ENCODE peak calls at places on chromosomes 2 and 18, in nine cellular contexts. N, M, K, C, A, E, O, Q and I are unnamed samples.
A peak's percentile ranks its signal among the peaks of the same experiment; 100 is the strongest.

GRCh38 chr2:19863303-19864041 is 38.3 kb downstream of the TTC32 start:
- DNase-seq in N (peak; percentile 53), M (peak; percentile 63), K (peak; percentile 19), C (no peak), A (no peak), E (peak; percentile 25), O (peak; percentile 62), Q (peak; percentile 73), I (peak; percentile 82)

GRCh38 chr2:26347286-26347865 is 787 bp upstream of the ADGRF3 start:
- DNase-seq in N (no peak), M (no peak), K (no peak), C (no peak), A (no peak), E (no peak), O (no peak), Q (no peak), I (no peak)

GRCh38 chr2:125516496-125517109 is 1139.4 kb upstream of the GYPC start:
- DNase-seq in N (peak; percentile 44), M (no peak), K (no peak), C (no peak), A (no peak), E (no peak), O (peak; percentile 15), Q (peak; percentile 3), I (no peak)

GRCh38 chr2:173981520-173981919 is 16.3 kb upstream of the SP3 start:
- DNase-seq in N (no peak), M (no peak), K (no peak), C (no peak), A (no peak), E (no peak), O (no peak), Q (no peak), I (no peak)

GRCh38 chr2:157509755-157510154 is 65.9 kb upstream of the CYTIP start:
- DNase-seq in N (no peak), M (no peak), K (no peak), C (no peak), A (no peak), E (no peak), O (no peak), Q (no peak), I (no peak)

GRCh38 chr2:29215739-29216608 is 100.8 kb downstream of the CLIP4 start:
- DNase-seq in N (no peak), M (no peak), K (no peak), C (no peak), A (no peak), E (no peak), O (no peak), Q (no peak), I (no peak)

GRCh38 chr18:22952525-22952924 is 19.4 kb downstream of the RBBP8 start:
- DNase-seq in N (peak; percentile 64), M (no peak), K (no peak), C (no peak), A (no peak), E (no peak), O (no peak), Q (no peak), I (no peak)

GRCh38 chr2:189791338-189792042 is 7.2 kb downstream of the PMS1 start:
- DNase-seq in N (no peak), M (no peak), K (no peak), C (no peak), A (no peak), E (no peak), O (no peak), Q (no peak), I (no peak)

GRCh38 chr2:121579326-121579725 is 48.6 kb downstream of the RNU4ATAC start:
- DNase-seq in N (no peak), M (no peak), K (no peak), C (no peak), A (no peak), E (no peak), O (no peak), Q (no peak), I (no peak)

GRCh38 chr2:230347659-230348305 is 20.8 kb downstream of the SP140L start:
- DNase-seq in N (no peak), M (no peak), K (no peak), C (no peak), A (no peak), E (no peak), O (peak; percentile 22), Q (no peak), I (no peak)

GRCh38 chr2:237932731-237933131 is 34.1 kb upstream of the UBE2F start:
- DNase-seq in N (no peak), M (no peak), K (no peak), C (no peak), A (peak; percentile 53), E (no peak), O (no peak), Q (peak; percentile 59), I (no peak)

GRCh38 chr2:54757496-54757895 is 34.0 kb downstream of the EML6 start:
- DNase-seq in N (peak; percentile 64), M (no peak), K (no peak), C (no peak), A (no peak), E (no peak), O (no peak), Q (no peak), I (peak; percentile 23)

GRCh38 chr2:189116059-189116458 is 63.5 kb downstream of the COL5A2 start:
- DNase-seq in N (no peak), M (no peak), K (no peak), C (no peak), A (no peak), E (no peak), O (no peak), Q (no peak), I (no peak)

GRCh38 chr2:9558948-9559381 is 3.3 kb upstream of the ADAM17 start:
- DNase-seq in N (peak; percentile 74), M (no peak), K (no peak), C (no peak), A (peak; percentile 91), E (no peak), O (peak; percentile 64), Q (no peak), I (no peak)

GRCh38 chr2:620456-621302 is 56.5 kb downstream of the TMEM18 start:
- DNase-seq in N (no peak), M (no peak), K (no peak), C (no peak), A (no peak), E (no peak), O (no peak), Q (no peak), I (peak; percentile 8)

GRCh38 chr2:198100323-198100722 is 295.9 kb downstream of the PLCL1 start:
- DNase-seq in N (peak; percentile 21), M (no peak), K (no peak), C (no peak), A (no peak), E (no peak), O (peak; percentile 6), Q (no peak), I (no peak)

GRCh38 chr2:127134235-127134634 is 27.3 kb upstream of the BIN1 start:
- DNase-seq in N (no peak), M (no peak), K (no peak), C (no peak), A (no peak), E (no peak), O (no peak), Q (no peak), I (no peak)

GRCh38 chr2:232411901-232412629 is 5.4 kb downstream of the ALPG start:
- DNase-seq in N (no peak), M (no peak), K (no peak), C (no peak), A (no peak), E (no peak), O (no peak), Q (no peak), I (no peak)

GRCh38 chr2:71562518-71562917 is 109.2 kb downstream of the DYSF start:
- DNase-seq in N (no peak), M (no peak), K (no peak), C (no peak), A (no peak), E (no peak), O (no peak), Q (no peak), I (no peak)

GRCh38 chr2:18824915-18825314 is 235.5 kb upstream of the NT5C1B start:
- DNase-seq in N (no peak), M (no peak), K (no peak), C (no peak), A (no peak), E (no peak), O (no peak), Q (no peak), I (no peak)

GRCh38 chr2:57479994-57480393 is 566.6 kb upstream of the VRK2 start:
- DNase-seq in N (peak; percentile 21), M (no peak), K (no peak), C (no peak), A (no peak), E (no peak), O (no peak), Q (no peak), I (no peak)

GRCh38 chr18:63299837-63300787 is 19.5 kb downstream of the BCL2 start:
- DNase-seq in N (no peak), M (no peak), K (no peak), C (no peak), A (peak; percentile 55), E (no peak), O (no peak), Q (peak; percentile 18), I (no peak)

GRCh38 chr2:79554899-79555298 is 42.0 kb downstream of the CTNNA2 start:
- DNase-seq in N (no peak), M (no peak), K (no peak), C (no peak), A (no peak), E (no peak), O (no peak), Q (no peak), I (no peak)

GRCh38 chr18:76386886-76387285 is 108.2 kb downstream of the ZNF516 start:
- DNase-seq in N (no peak), M (no peak), K (no peak), C (no peak), A (no peak), E (no peak), O (no peak), Q (no peak), I (no peak)

GRCh38 chr2:26246818-26247217 is 2.1 kb downstream of the HADHB start:
- DNase-seq in N (peak; percentile 61), M (no peak), K (no peak), C (peak; percentile 58), A (no peak), E (no peak), O (peak; percentile 9), Q (no peak), I (no peak)

GRCh38 chr2:184031402-184032147 is 566.8 kb upstream of the ZNF804A start:
- DNase-seq in N (no peak), M (no peak), K (no peak), C (no peak), A (no peak), E (no peak), O (no peak), Q (no peak), I (no peak)

GRCh38 chr2:100066246-100066645 is 76.1 kb downstream of the AFF3 start:
- DNase-seq in N (no peak), M (no peak), K (no peak), C (no peak), A (no peak), E (no peak), O (no peak), Q (no peak), I (no peak)

GRCh38 chr2:212928681-212929080 is 222.7 kb downstream of the IKZF2 start:
- DNase-seq in N (no peak), M (no peak), K (no peak), C (no peak), A (no peak), E (no peak), O (no peak), Q (no peak), I (no peak)

GRCh38 chr18:32271649-32272324 is 81.9 kb downstream of the MEP1B start:
- DNase-seq in N (peak; percentile 29), M (no peak), K (no peak), C (no peak), A (peak; percentile 3), E (no peak), O (peak; percentile 34), Q (peak; percentile 53), I (no peak)

GRCh38 chr2:46488389-46488788 is 9.0 kb downstream of the TMEM247 start:
- DNase-seq in N (no peak), M (no peak), K (no peak), C (no peak), A (no peak), E (no peak), O (no peak), Q (no peak), I (no peak)